ENCODE peak calls at places on chromosome 12, in four cellular contexts. P is K562, G is H1, B is GM12878. S is an unnamed sample. For H3K4me1, the result is how much of the 10 kb centered on the place peaks cover.

GRCh38 chr12:80659512-80660094 is 47.8 kb upstream of the MYF6 start:
- DNase-seq in P (no peak), G (no peak), B (no peak), S (no peak)

GRCh38 chr12:17992002-17992656 is 97.9 kb downstream of the RERGL start:
- DNase-seq in P (peak), G (no peak), B (peak), S (peak)

GRCh38 chr12:55670213-55670730 is 33.6 kb downstream of the OR10P1 start:
- DNase-seq in P (no peak), G (no peak), B (no peak), S (no peak)

GRCh38 chr12:16473610-16474326 is 126.3 kb downstream of the MGST1 start:
- DNase-seq in P (no peak), G (no peak), B (no peak), S (no peak)

GRCh38 chr12:31238764-31239387 is 87.1 kb downstream of the SINHCAF start:
- DNase-seq in P (peak), G (peak), B (peak), S (peak)

GRCh38 chr12:60174476-60174875 is 578.6 kb downstream of the SLC16A7 start:
- DNase-seq in P (no peak), G (no peak), B (no peak), S (no peak)

GRCh38 chr12:40921563-40922163 is 229.4 kb downstream of the CNTN1 start:
- DNase-seq in P (peak), G (no peak), B (no peak), S (peak)

GRCh38 chr12:86389949-86390348 is 133.8 kb upstream of the MGAT4C start:
- DNase-seq in P (no peak), G (no peak), B (no peak), S (no peak)

GRCh38 chr12:31507966-31508365 is 83.0 kb downstream of the DENND5B start:
- DNase-seq in P (no peak), G (no peak), B (no peak), S (no peak)

GRCh38 chr12:5456906-5457305 is 25.0 kb downstream of the NTF3 start:
- DNase-seq in P (no peak), G (no peak), B (no peak), S (no peak)

GRCh38 chr12:100234591-100235304 is 32.1 kb downstream of the DEPDC4 start:
- DNase-seq in P (peak), G (no peak), B (peak), S (peak)

GRCh38 chr12:124190301-124191023 is 104.4 kb upstream of the RFLNA start:
- DNase-seq in P (no peak), G (no peak), B (no peak), S (no peak)

GRCh38 chr12:100955139-100955538 is 160.6 kb downstream of the ANO4 start:
- DNase-seq in P (no peak), G (no peak), B (no peak), S (no peak)

GRCh38 chr12:52235001-52235760 is 2.1 kb downstream of the KRT7 start:
- DNase-seq in P (no peak), G (no peak), B (no peak), S (no peak)

GRCh38 chr12:88516811-88517210 is 63.5 kb downstream of the KITLG start:
- DNase-seq in P (no peak), G (no peak), B (no peak), S (no peak)

GRCh38 chr12:86950043-86950838 is 694.0 kb upstream of the MGAT4C start:
- DNase-seq in P (no peak), G (no peak), B (no peak), S (no peak)

GRCh38 chr12:118035194-118036041 is 18.9 kb downstream of the RFC5 start:
- DNase-seq in P (no peak), G (no peak), B (peak), S (no peak)

GRCh38 chr12:54033980-54034783 is 1.3 kb downstream of the HOXC5 start:
- DNase-seq in P (no peak), G (no peak), B (no peak), S (no peak)

GRCh38 chr12:31828057-31828456 is 99.2 kb upstream of the AMN1 start:
- DNase-seq in P (no peak), G (no peak), B (no peak), S (no peak)

GRCh38 chr12:88518863-88519403 is 61.3 kb downstream of the KITLG start:
- DNase-seq in P (no peak), G (no peak), B (no peak), S (no peak)

GRCh38 chr12:117101953-117102833 is 3.0 kb upstream of the TESC start:
- DNase-seq in P (no peak), G (no peak), B (no peak), S (no peak)

GRCh38 chr12:131034631-131035267 is 81.0 kb downstream of the ADGRD1 start:
- DNase-seq in P (no peak), G (no peak), B (no peak), S (no peak)

GRCh38 chr12:107319536-107320030 is 226.2 kb upstream of the CRY1 start:
- DNase-seq in P (no peak), G (no peak), B (no peak), S (no peak)

GRCh38 chr12:109783965-109784244 is 49.3 kb downstream of the TRPV4 start:
- DNase-seq in P (no peak), G (no peak), B (no peak), S (no peak)

GRCh38 chr12:64691227-64691792 is 67.9 kb downstream of the GNS start:
- DNase-seq in P (no peak), G (no peak), B (no peak), S (no peak)

GRCh38 chr12:52645120-52645761 is 6.8 kb downstream of the KRT2 start:
- DNase-seq in P (peak), G (peak), B (no peak), S (no peak)

GRCh38 chr12:87967871-87968270 is 61.3 kb downstream of the C12orf50 start:
- DNase-seq in P (no peak), G (no peak), B (no peak), S (no peak)

GRCh38 chr12:67645571-67645970 is 3.0 kb upstream of the DYRK2 start:
- DNase-seq in P (no peak), G (no peak), B (no peak), S (no peak)

GRCh38 chr12:103423061-103423473 is 72.7 kb downstream of the C12orf42 start:
- DNase-seq in P (no peak), G (no peak), B (no peak), S (no peak)

GRCh38 chr12:46212108-46212982 is 56.5 kb downstream of the SLC38A1 start:
- DNase-seq in P (no peak), G (no peak), B (no peak), S (no peak)

GRCh38 chr12:91361864-91362263 is 179.2 kb upstream of the DCN start:
- DNase-seq in P (peak), G (no peak), B (no peak), S (peak)

GRCh38 chr12:122489038-122489437 is 11.7 kb downstream of the ZCCHC8 start:
- DNase-seq in P (peak), G (no peak), B (no peak), S (no peak)

GRCh38 chr12:122681814-122682213 is 21.3 kb downstream of the HCAR2 start:
- DNase-seq in P (no peak), G (no peak), B (peak), S (no peak)

GRCh38 chr12:25372969-25373368 is 122.2 kb upstream of the KRAS start:
- DNase-seq in P (no peak), G (no peak), B (no peak), S (no peak)

GRCh38 chr12:66829660-66830325 is 150.9 kb upstream of the GRIP1 start:
- DNase-seq in P (no peak), G (no peak), B (no peak), S (no peak)

GRCh38 chr12:113929312-113929989 is 36.7 kb downstream of the RBM19 start:
- DNase-seq in P (no peak), G (no peak), B (no peak), S (no peak)

GRCh38 chr12:124518051-124518932 is 49.1 kb downstream of the NCOR2 start:
- DNase-seq in P (no peak), G (no peak), B (no peak), S (peak)

GRCh38 chr12:127205781-127206535 is 1061.0 kb upstream of the TMEM132C start:
- DNase-seq in P (no peak), G (no peak), B (no peak), S (no peak)

GRCh38 chr12:122111070-122111750 is 32.7 kb downstream of the MLXIP start:
- DNase-seq in P (no peak), G (no peak), B (no peak), S (peak)

GRCh38 chr12:109841356-109841755 is 8.2 kb upstream of the TRPV4 start:
- DNase-seq in P (no peak), G (no peak), B (no peak), S (no peak)

GRCh38 chr12:57604454-57605307 is at the start of gene DTX3:
- DNase-seq in P (no peak), G (peak), B (no peak), S (no peak)
- H3K4me1 ChIP-seq in P (under half), G (under half), B (under half), S (under half)

GRCh38 chr12:97308576-97309198 is 153.9 kb upstream of the RMST start:
- DNase-seq in P (peak), G (no peak), B (peak), S (peak)
- TF ChIP-seq EGR1 in P (no peak), G (no peak), B (no peak), S (no peak)

GRCh38 chr12:132356686-132357622 is 27.6 kb upstream of the GALNT9 start:
- DNase-seq in P (peak), G (no peak), B (no peak), S (peak)
- H3K4me1 ChIP-seq in P (under half), G (under half), B (under half), S (under half)

GRCh38 chr12:43501705-43502104 is 50.3 kb downstream of the ADAMTS20 start:
- DNase-seq in P (no peak), G (no peak), B (no peak), S (peak)
- TF ChIP-seq EGR1 in P (no peak), G (no peak), B (no peak), S (no peak)

DNA sequence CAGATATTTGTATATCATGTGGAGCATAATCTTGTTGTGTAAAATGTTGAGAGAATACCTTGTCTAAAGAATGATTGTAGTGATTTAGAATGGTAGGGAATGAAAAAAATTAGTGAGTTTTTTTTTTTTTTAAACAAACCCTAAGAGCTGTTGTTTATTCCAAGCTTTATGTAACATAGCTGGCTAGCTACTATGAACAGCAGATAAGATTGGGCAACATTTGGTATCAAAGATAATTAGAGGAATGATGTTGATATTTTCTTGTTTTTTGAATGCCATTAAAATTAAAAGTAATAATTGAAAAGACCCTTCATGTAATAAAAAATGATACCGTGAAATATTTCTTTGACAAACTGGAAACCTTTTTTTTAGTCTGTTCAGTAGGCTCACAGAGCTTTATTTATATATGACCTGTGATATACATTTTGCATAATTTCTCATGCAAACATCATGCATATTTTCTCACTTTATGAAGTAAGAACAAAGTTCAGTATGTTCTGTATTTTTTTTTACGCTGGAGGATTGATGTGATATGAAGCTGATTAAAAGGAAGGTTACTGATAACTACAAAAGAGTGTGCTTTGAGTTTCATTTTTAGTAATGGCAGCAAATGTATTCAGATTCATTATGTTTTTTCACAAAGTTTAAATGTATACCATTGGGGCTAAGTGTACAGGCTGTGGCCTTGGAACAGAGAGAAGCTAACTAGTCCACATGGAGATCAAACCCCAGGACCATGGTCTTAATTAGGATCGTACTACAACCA is 8.1 kb downstream of the CPSF6 start:
- DNase-seq in P (no peak), G (no peak), B (no peak), S (no peak)
- H3K4me1 ChIP-seq in P (under half), G (under half), B (under half), S (under half)

DNA sequence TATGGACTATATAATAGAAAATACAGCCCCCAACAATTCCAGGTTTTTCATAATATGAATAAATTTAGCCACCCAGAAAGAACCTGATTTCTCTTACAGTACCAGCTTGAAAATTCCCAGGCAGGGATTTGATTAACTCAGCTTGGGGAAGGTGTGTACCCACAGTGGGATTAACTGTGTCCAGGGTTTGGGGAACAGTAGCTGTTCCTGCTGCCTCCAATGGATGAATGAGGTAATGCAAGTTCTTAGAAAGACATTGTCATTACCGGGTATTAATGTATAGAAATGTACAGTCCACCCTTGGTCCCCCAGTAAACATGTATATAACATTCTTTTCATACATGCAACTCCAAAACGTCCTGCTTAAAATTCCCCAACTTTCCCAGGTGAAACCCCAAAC is 115.6 kb downstream of the LRIG3 start:
- DNase-seq in P (peak), G (no peak), B (no peak), S (peak)
- TF ChIP-seq EGR1 in P (no peak), G (no peak), B (no peak), S (no peak)

DNA sequence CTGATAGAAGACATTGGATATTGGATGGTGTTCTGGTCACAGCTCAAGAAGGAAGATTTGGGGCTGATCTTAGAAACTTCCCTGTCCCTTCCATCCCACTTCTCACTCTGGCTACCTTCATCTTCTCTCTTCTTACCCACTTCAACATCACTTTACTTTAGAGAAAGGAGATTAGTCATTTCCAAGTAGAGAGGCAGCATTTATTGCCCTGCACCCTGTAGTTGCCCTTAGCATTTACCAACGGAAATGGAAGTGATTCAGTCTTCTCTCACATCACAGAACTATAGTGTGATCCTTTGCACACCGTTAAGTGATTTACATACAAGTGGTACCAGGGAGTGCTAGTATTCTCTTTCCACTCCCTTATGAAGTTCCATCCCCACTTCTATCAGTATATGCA is 52.4 kb downstream of the PHLDA1 start:
- DNase-seq in P (no peak), G (no peak), B (no peak), S (no peak)
- H3K4me1 ChIP-seq in P (under half), G (under half), B (under half), S (half or more)

DNA sequence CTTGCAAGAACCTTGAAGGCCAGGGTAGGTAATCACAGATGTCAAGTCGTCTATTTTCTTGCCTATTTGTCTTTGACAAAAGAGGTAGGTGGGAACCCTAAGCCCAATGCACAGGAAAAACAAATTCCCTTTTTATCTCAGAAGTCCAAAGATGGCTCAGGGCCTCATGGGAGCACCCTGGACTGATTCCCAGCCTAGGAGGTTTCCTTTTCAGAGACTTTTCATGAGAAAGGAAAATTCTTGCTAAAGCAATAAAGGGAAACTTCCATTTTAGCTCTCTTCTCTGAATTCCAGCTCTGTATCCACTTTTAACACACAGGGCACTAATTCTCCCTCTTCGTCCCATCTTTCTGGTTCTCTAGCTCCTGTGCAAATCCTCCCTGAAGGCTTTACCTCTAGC is 1.2 kb downstream of the ZNF641 start:
- DNase-seq in P (no peak), G (no peak), B (no peak), S (no peak)
- TF ChIP-seq EGR1 in P (no peak), G (no peak), B (no peak), S (no peak)